ENCODE peak calls at places on chromosomes 6 and 20, in six cellular contexts. E, R, K, H, O and G are unnamed samples.

GRCh38 chr6:63272397-63272796 is 47.4 kb downstream of the LGSN start:
- DNase-seq in E (peak; percentile 33), R (peak; percentile 37), K (peak; percentile 35), H (peak; percentile 50), O (peak; percentile 46), G (peak; percentile 48)

GRCh38 chr6:1930356-1930755 is 315.0 kb downstream of the GMDS start:
- DNase-seq in E (no peak), R (no peak), K (no peak), H (no peak), O (no peak), G (no peak)

GRCh38 chr6:134138226-134138975 is 86.0 kb upstream of the SLC2A12 start:
- DNase-seq in E (no peak), R (no peak), K (no peak), H (no peak), O (no peak), G (no peak)

GRCh38 chr20:20174089-20174835 is 121.9 kb downstream of the CFAP61 start:
- DNase-seq in E (no peak), R (peak; percentile 26), K (no peak), H (no peak), O (no peak), G (peak; percentile 40)

GRCh38 chr6:133646021-133646682 is 242.8 kb upstream of the TCF21 start:
- DNase-seq in E (no peak), R (no peak), K (no peak), H (no peak), O (no peak), G (peak; percentile 68)

GRCh38 chr6:105514306-105514705 is 111.4 kb upstream of the PREP start:
- DNase-seq in E (no peak), R (no peak), K (no peak), H (no peak), O (no peak), G (no peak)

GRCh38 chr6:83928286-83928685 is 68.8 kb downstream of the CYB5R4 start:
- DNase-seq in E (no peak), R (no peak), K (no peak), H (no peak), O (no peak), G (no peak)

GRCh38 chr6:90274481-90275030 is 22.1 kb downstream of the BACH2 start:
- DNase-seq in E (peak; percentile 84), R (peak; percentile 61), K (no peak), H (no peak), O (peak; percentile 23), G (no peak)

DNA sequence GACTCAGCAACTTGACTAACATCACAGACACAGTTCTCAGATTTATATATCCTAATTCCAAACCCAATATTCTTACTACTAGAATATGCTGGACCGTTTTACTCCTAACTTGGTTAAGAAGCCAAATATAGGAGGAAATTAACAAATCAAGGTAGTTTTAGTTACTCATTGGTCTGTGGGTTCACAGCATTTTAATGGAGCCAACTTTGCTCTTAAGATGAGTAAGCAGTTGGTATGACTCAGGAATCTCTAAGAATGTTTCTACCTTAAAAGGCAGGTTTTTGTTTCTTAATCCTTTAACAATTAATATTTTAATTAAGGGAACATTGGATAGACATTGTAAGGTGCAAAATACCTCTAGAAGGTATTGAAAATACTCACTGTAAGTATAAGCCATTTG is 31.6 kb downstream of the OPRM1 start:
- DNase-seq in E (no peak), R (no peak), K (no peak), H (no peak), O (no peak), G (peak; percentile 20)
- TF ChIP-seq EZH2phosphoT487 in E (no peak), R (no peak), K (no peak), H (no peak), O (no peak), G (no peak)

GRCh38 chr6:12866422-12867029 is 150.0 kb downstream of the PHACTR1 start:
- DNase-seq in E (no peak), R (no peak), K (no peak), H (no peak), O (no peak), G (no peak)
- TF ChIP-seq EZH2phosphoT487 in E (no peak), R (no peak), K (no peak), H (no peak), O (no peak), G (no peak)

GRCh38 chr6:139882977-139883728 is 508.7 kb upstream of the CITED2 start:
- DNase-seq in E (no peak), R (no peak), K (no peak), H (no peak), O (no peak), G (peak; percentile 16)
- TF ChIP-seq EZH2phosphoT487 in E (no peak), R (no peak), K (no peak), H (no peak), O (no peak), G (no peak)

GRCh38 chr20:56440346-56441007 is 27.9 kb upstream of the RTF2 start:
- DNase-seq in E (no peak), R (no peak), K (no peak), H (no peak), O (no peak), G (no peak)
- TF ChIP-seq EZH2phosphoT487 in E (no peak), R (no peak), K (no peak), H (no peak), O (no peak), G (no peak)

GRCh38 chr6:87308970-87309369 is 13.4 kb upstream of the SMIM8 start:
- DNase-seq in E (no peak), R (no peak), K (no peak), H (no peak), O (no peak), G (peak; percentile 45)
- TF ChIP-seq EZH2phosphoT487 in E (no peak), R (no peak), K (no peak), H (no peak), O (no peak), G (no peak)

DNA sequence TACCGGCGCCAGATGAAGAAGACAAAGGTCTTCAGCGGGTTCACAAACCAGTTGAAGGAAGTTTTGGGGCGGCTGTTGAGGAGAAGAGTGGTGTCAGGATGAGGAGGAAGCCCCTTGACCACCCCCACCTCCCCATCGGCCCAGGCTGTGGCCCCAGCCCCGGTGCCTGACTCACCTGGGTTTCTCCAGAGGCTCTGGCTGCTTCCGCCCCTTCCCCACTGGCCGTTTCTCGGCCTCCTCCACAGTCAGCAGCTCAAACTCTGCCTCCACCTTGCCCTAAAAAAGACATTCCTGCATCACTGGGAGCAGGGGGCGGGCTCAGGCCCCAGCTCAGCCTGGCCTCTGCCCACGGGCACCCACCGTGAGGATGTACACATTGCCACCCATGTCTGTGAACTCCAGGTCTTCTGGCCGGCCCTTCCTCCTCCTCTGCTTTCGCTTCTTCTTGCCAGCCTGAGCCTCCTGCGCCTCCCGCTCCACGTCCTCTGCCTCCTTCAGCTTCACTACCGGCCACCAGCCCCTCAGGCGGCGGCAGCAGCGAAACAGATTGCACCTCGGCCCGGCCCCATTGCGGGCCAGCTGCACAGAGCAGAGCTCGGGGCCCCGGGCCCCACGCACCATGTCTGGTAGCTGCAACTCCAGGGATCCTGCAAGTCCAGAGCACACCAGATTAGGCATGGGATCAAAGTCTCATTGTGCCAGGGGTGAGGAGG is 17.3 kb downstream of the ERGIC3 start:
- DNase-seq in E (no peak), R (no peak), K (no peak), H (no peak), O (no peak), G (no peak)
- TF ChIP-seq EZH2phosphoT487 in E (no peak), R (no peak), K (no peak), H (no peak), O (no peak), G (no peak)

DNA sequence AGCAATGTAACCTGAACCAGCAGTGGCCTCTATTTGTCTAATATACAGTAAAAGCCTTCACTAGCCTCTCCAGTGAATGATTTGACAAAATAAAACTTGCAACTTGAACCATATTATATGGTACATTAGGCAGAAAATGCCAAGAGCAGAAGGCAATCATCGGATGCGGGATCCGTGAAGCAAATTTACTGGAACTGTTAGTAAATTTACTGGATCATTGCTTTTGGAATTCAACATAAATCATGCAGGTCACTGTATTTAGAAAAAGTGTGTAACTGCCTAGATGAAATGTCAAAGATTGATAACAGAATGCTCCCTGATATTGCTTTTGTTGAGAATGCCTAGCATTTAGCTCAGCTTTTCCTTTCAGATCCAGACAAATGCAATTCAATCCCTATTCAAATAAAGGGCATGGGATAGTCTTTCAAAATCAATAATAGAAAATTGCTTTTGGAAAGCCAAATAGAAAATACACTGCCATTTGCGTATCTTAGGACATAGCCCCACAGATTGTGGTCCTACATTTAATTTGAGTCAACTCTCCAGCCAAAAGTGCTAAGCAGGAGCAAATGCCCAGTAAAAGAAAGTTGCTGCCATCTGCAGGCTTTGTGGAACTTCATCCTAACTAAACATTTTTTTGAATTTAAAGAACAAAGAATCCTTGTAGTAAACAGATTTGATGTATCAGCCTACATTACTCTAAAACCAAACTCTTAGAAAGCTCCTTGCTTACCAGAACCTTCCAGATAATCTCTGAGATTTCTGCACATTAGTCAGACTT is 109.5 kb upstream of the HSF2 start:
- DNase-seq in E (no peak), R (peak; percentile 76), K (peak; percentile 3), H (peak; percentile 32), O (peak; percentile 58), G (peak; percentile 30)
- TF ChIP-seq EZH2phosphoT487 in E (no peak), R (no peak), K (no peak), H (no peak), O (no peak), G (no peak)

DNA sequence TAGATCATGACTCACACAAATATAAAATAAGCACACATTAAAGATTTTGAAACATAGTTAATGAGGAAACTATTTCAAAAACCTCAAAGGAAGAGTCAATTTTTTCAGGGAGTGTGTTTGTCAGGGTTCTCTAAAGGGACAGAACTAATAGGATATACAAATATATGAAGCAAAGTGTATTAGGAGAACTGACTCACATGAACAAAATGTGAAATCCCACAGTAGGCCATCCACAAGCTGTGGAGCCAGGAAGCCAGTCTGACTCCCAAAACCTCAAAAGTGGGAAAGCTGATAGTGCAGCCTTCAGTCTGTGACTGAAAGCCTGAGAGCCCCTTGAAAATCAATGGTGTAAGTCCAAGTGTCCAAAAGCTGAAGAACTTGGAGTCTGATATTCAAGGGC is 898.0 kb upstream of the EYS start:
- DNase-seq in E (no peak), R (no peak), K (no peak), H (no peak), O (no peak), G (peak; percentile 27)
- TF ChIP-seq EZH2phosphoT487 in E (no peak), R (no peak), K (no peak), H (no peak), O (no peak), G (no peak)